ENCODE peak calls at places on chromosome 21, in ten cellular contexts. O, E, Z, W, U, P, S, F, L and B are unnamed samples.

GRCh38 chr21:44749759-44750674 is 38.6 kb upstream of the TSPEAR start:
- DNase-seq in S (no peak), W (no peak), U (no peak), Z (no peak), E (no peak), L (no peak), P (no peak), O (no peak), F (no peak), B (no peak)

GRCh38 chr21:33734326-33734725 is 92.0 kb downstream of the ITSN1 start:
- DNase-seq in W (peak; percentile 58), F (no peak), E (no peak), O (no peak), S (no peak), U (no peak), Z (no peak), L (no peak), P (no peak), B (no peak)

GRCh38 chr21:17889171-17889570 is 70.0 kb upstream of the C21orf91 start:
- DNase-seq in P (no peak), E (no peak), Z (no peak), S (no peak), L (no peak), W (no peak), U (no peak), F (no peak), O (no peak), B (no peak)

GRCh38 chr21:44267655-44268142 is 6.0 kb upstream of the DNMT3L start:
- DNase-seq in F (peak; percentile 52), P (no peak), Z (no peak), L (no peak), O (no peak), S (no peak), W (no peak), E (peak; percentile 58), U (no peak), B (peak; percentile 26)

GRCh38 chr21:38556390-38556789 is 58.1 kb upstream of the ERG start:
- DNase-seq in U (no peak), F (no peak), Z (no peak), E (no peak), P (no peak), W (no peak), L (no peak), S (no peak), O (no peak), B (no peak)

GRCh38 chr21:45839274-45839673 is 142.3 kb upstream of the COL6A1 start:
- DNase-seq in L (no peak), W (peak; percentile 12), P (no peak), F (no peak), O (no peak), E (no peak), S (peak; percentile 33), U (no peak), Z (no peak), B (no peak)

GRCh38 chr21:33402011-33402979 is 918 bp upstream of the IFNGR2 start:
- DNase-seq in O (peak; percentile 53), W (peak; percentile 71), F (peak; percentile 73), Z (peak; percentile 67), L (no peak), U (peak; percentile 40), S (peak; percentile 83), E (peak; percentile 60), P (no peak), B (peak; percentile 31)

GRCh38 chr21:22575165-22575584 is 1577.0 kb downstream of the NCAM2 start:
- DNase-seq in P (peak; percentile 78), L (peak; percentile 37), Z (no peak), F (no peak), U (no peak), O (no peak), S (no peak), E (peak; percentile 62), W (no peak), B (no peak)

GRCh38 chr21:42844411-42845113 is 34.8 kb downstream of the WDR4 start:
- DNase-seq in Z (peak; percentile 13), U (peak; percentile 82), O (no peak), P (no peak), S (no peak), L (no peak), F (peak; percentile 43), E (no peak), W (no peak), B (no peak)

GRCh38 chr21:28111151-28111619 is 881.5 kb downstream of the LTN1 start:
- DNase-seq in W (peak; percentile 92), L (no peak), O (peak; percentile 41), P (no peak), U (no peak), S (peak; percentile 61), F (peak; percentile 19), E (no peak), Z (peak; percentile 82), B (no peak)
- H3K4me3 ChIP-seq in W (peak overlapping the region; percentile 2), L (no peak overlapping the region), O (no peak overlapping the region), P (no peak overlapping the region), U (no peak overlapping the region), S (peak overlapping the region; percentile 56), F (peak overlapping the region; percentile 60), E (no peak overlapping the region), Z (no peak overlapping the region), B (no peak overlapping the region)

GRCh38 chr21:34936874-34937563 is 112.1 kb downstream of the RUNX1 start:
- DNase-seq in F (no peak), Z (no peak), W (no peak), U (no peak), P (no peak), S (peak; percentile 48), E (no peak), L (no peak), O (no peak), B (no peak)

GRCh38 chr21:34938079-34938764 is 110.9 kb downstream of the RUNX1 start:
- DNase-seq in E (no peak), L (no peak), U (no peak), F (no peak), O (no peak), P (no peak), Z (no peak), W (peak; percentile 45), S (peak; percentile 70), B (no peak)

GRCh38 chr21:34935452-34935851 is 113.7 kb downstream of the RUNX1 start:
- DNase-seq in P (no peak), E (no peak), Z (no peak), L (no peak), O (no peak), S (peak; percentile 43), F (no peak), W (no peak), U (no peak), B (no peak)

GRCh38 chr21:34935868-34936267 is 113.2 kb downstream of the RUNX1 start:
- DNase-seq in L (no peak), F (no peak), Z (no peak), U (no peak), O (no peak), W (no peak), S (no peak), E (no peak), P (no peak), B (no peak)

DNA sequence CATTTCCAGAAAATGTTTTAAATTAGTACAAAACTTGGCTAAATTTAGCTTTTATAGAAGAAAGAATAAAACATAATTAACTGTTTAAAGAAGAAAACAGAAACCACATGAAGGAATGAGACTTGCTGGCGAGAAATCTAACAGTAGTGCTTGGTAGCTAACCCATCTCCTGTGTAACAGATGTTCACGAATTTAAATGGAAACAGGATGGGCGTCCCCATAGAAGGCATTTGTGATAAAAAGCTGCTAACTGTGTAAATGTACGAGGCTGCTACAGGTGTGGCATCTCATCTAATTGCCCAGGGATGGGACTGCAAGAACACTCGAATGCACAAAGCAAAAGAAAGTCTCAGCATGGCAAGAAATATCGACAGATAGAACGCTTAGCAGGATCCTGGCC is 112.8 kb downstream of the RUNX1 start:
- DNase-seq in U (no peak), F (no peak), Z (no peak), L (peak; percentile 95), O (no peak), W (no peak), P (no peak), E (peak; percentile 10), S (no peak), B (peak; percentile 59)
- H3K4me3 ChIP-seq in U (no peak overlapping the region), F (no peak overlapping the region), Z (no peak overlapping the region), L (peak overlapping the region; percentile 38), O (no peak overlapping the region), W (peak overlapping the region; percentile 7), P (no peak overlapping the region), E (no peak overlapping the region), S (no peak overlapping the region), B (peak overlapping the region; percentile 84)

GRCh38 chr21:9756677-9757076 is 764.7 kb upstream of the TPTE start:
- DNase-seq in S (no peak), F (no peak), W (no peak), Z (no peak), P (no peak), L (no peak), O (no peak), U (no peak), E (no peak), B (no peak)

GRCh38 chr21:9759972-9760371 is 761.4 kb upstream of the TPTE start:
- DNase-seq in L (no peak), O (no peak), W (no peak), F (no peak), S (no peak), Z (no peak), P (no peak), E (no peak), U (no peak), B (no peak)

GRCh38 chr21:9760398-9761074 is 760.8 kb upstream of the TPTE start:
- DNase-seq in S (no peak), U (no peak), L (no peak), F (no peak), O (no peak), E (no peak), W (no peak), Z (no peak), P (no peak), B (no peak)

GRCh38 chr21:9758888-9759287 is 762.5 kb upstream of the TPTE start:
- DNase-seq in F (no peak), P (no peak), W (no peak), E (no peak), S (no peak), Z (no peak), L (no peak), U (no peak), O (no peak), B (no peak)

GRCh38 chr21:9758141-9758540 is 763.2 kb upstream of the TPTE start:
- DNase-seq in E (no peak), S (no peak), O (no peak), F (no peak), L (no peak), Z (no peak), P (no peak), U (no peak), W (no peak), B (no peak)
- H3K4me3 ChIP-seq in E (no peak overlapping the region), S (no peak overlapping the region), O (no peak overlapping the region), F (no peak overlapping the region), L (no peak overlapping the region), Z (no peak overlapping the region), P (no peak overlapping the region), U (no peak overlapping the region), W (no peak overlapping the region), B (no peak overlapping the region)

DNA sequence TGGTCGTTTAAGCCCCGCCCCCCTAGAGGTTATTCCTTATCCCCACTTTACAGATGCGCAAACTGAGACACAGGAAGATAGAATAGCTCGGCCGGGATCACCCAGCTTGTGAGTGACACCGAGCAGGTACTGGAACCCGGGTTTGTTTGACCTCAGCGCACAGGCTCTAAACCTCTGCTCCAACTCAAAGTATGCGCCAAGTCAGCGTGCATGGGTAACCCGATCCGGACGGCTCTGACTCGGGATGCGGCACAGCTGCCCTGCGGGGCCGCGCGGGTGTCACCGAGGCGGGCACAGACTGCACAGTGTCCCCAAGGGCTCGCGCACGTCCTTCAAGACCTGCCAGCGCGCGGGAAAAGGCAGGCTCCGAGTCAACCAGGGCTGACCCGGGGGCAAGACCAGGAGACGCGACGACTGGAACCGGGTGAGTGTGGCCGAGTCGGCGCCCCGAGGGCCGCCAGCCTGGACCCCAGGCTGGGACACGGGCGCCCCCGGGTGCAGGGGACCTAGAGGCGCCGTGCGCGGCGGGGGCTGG is 102.0 kb upstream of the SOD1 start:
- DNase-seq in P (no peak), F (no peak), O (no peak), E (no peak), U (peak; percentile 26), Z (no peak), L (no peak), S (no peak), W (no peak), B (no peak)
- H3K4me3 ChIP-seq in P (peak overlapping the region; percentile 95), F (peak overlapping the region; percentile 69), O (peak overlapping the region; percentile 79), E (peak overlapping the region; percentile 83), U (peak overlapping the region; percentile 65), Z (peak overlapping the region; percentile 39), L (peak overlapping the region; percentile 87), S (no peak overlapping the region), W (no peak overlapping the region), B (no peak overlapping the region)